ENCODE peak calls at places on chromosomes 3 and 15, in five cellular contexts. G is effector CD4-positive, alpha-beta T cell; U is RCC 7860; B is kidney tubule cell; O is aorta. R is an unnamed sample.

GRCh38 chr15:97545799-97546198 is 414.7 kb upstream of the ARRDC4 start:
- DNase-seq in U (no peak), G (no peak), O (no peak), B (no peak), R (no peak)

GRCh38 chr3:166809520-166809919 is 570.6 kb downstream of the ZBBX start:
- DNase-seq in B (no peak), G (no peak), U (no peak), O (no peak), R (no peak)

GRCh38 chr3:46359748-46360509 is 6.0 kb downstream of the CCR2 start:
- DNase-seq in U (peak; percentile 11), G (no peak), O (no peak), B (peak; percentile 81), R (peak; percentile 23)

GRCh38 chr3:45440562-45440961 is 52.2 kb downstream of the LARS2 start:
- DNase-seq in O (no peak), G (no peak), B (no peak), U (no peak), R (no peak)

GRCh38 chr3:94568041-94568440 is 505.2 kb downstream of the NSUN3 start:
- DNase-seq in G (no peak), U (no peak), B (no peak), O (no peak), R (no peak)

GRCh38 chr3:76812649-76813048 is 227.2 kb upstream of the ROBO2 start:
- DNase-seq in O (no peak), U (no peak), G (no peak), B (no peak), R (no peak)

GRCh38 chr3:50381315-50381714 is 22.0 kb upstream of the TMEM115 start:
- DNase-seq in U (no peak), B (no peak), O (no peak), G (no peak), R (no peak)

GRCh38 chr15:42392309-42393024 is 33.2 kb downstream of the CAPN3 start:
- DNase-seq in U (no peak), O (no peak), B (no peak), G (no peak), R (peak; percentile 70)

GRCh38 chr15:83605595-83605994 is 48.3 kb upstream of the ADAMTSL3 start:
- DNase-seq in U (no peak), B (no peak), O (no peak), G (no peak), R (no peak)

GRCh38 chr15:69758291-69758771 is 305.7 kb downstream of the RPLP1 start:
- DNase-seq in U (no peak), G (no peak), B (no peak), O (no peak), R (peak; percentile 65)

GRCh38 chr3:45034612-45035252 is 8.6 kb downstream of the CLEC3B start:
- DNase-seq in U (no peak), G (no peak), B (no peak), O (peak; percentile 91), R (no peak)

GRCh38 chr3:126147147-126147931 is 33.0 kb downstream of the ALDH1L1 start:
- DNase-seq in B (no peak), G (no peak), U (no peak), O (no peak), R (no peak)

GRCh38 chr3:108223928-108224327 is 1.7 kb upstream of the IFT57 start:
- DNase-seq in U (no peak), B (no peak), G (no peak), O (no peak), R (no peak)

GRCh38 chr3:38121832-38122461 is 15.0 kb downstream of the ACAA1 start:
- DNase-seq in O (no peak), B (no peak), U (no peak), G (no peak), R (no peak)

GRCh38 chr3:128804017-128804816 is 75.2 kb upstream of the ACAD9 start:
- DNase-seq in G (peak; percentile 37), O (no peak), U (peak; percentile 51), B (peak; percentile 49), R (peak; percentile 58)

GRCh38 chr15:84947947-84948830 is 33.5 kb upstream of the PDE8A start:
- DNase-seq in O (peak; percentile 80), G (no peak), U (peak; percentile 64), B (peak; percentile 91), R (peak; percentile 78)

GRCh38 chr15:39031596-39031995 is 467.0 kb upstream of the RASGRP1 start:
- DNase-seq in O (no peak), B (no peak), G (no peak), U (no peak), R (no peak)

GRCh38 chr15:78092111-78093041 is at the start of gene SH2D7:
- DNase-seq in G (no peak), U (no peak), B (no peak), O (peak; percentile 30), R (no peak)

GRCh38 chr3:15205934-15206661 is at the start of gene CAPN7:
- DNase-seq in U (peak; percentile 79), G (peak; percentile 91), B (peak; percentile 96), O (peak; percentile 96), R (peak; percentile 76)

GRCh38 chr3:120595788-120596115 is 384 bp upstream of the NDUFB4 start:
- DNase-seq in G (no peak), B (no peak), U (no peak), O (no peak), R (no peak)

GRCh38 chr3:192467230-192468186 is 259.8 kb downstream of the FGF12 start:
- DNase-seq in B (peak; percentile 61), G (peak; percentile 12), O (no peak), U (peak; percentile 30), R (peak; percentile 56)

GRCh38 chr15:58472821-58473581 is 41.2 kb downstream of the LIPC start:
- DNase-seq in G (peak; percentile 27), U (peak; percentile 51), B (peak; percentile 87), O (no peak), R (peak; percentile 64)

GRCh38 chr3:147521646-147522045 is 112.5 kb downstream of the ZIC1 start:
- DNase-seq in G (no peak), O (no peak), U (no peak), B (no peak), R (no peak)

GRCh38 chr3:116270053-116270452 is 175.2 kb downstream of the LSAMP start:
- DNase-seq in G (no peak), O (no peak), U (no peak), B (no peak), R (no peak)

GRCh38 chr3:71504250-71505036 is 79.1 kb downstream of the FOXP1 start:
- DNase-seq in B (peak; percentile 98), G (peak; percentile 20), U (peak; percentile 96), O (no peak), R (peak; percentile 96)

GRCh38 chr15:93428135-93428534 is 339.1 kb upstream of the RGMA start:
- DNase-seq in U (no peak), B (peak; percentile 61), O (no peak), G (no peak), R (peak; percentile 57)

GRCh38 chr15:66946578-66947164 is 118.7 kb upstream of the SMAD3 start:
- DNase-seq in G (peak; percentile 61), O (peak; percentile 68), U (peak; percentile 59), B (peak; percentile 69), R (peak; percentile 55)

GRCh38 chr3:10516835-10517465 is 11.6 kb upstream of the ATP2B2 start:
- DNase-seq in O (peak; percentile 29), G (no peak), B (no peak), U (no peak), R (no peak)

GRCh38 chr3:48598323-48599076 is 3.4 kb upstream of the COL7A1 start:
- DNase-seq in B (peak; percentile 55), O (peak; percentile 78), G (no peak), U (no peak), R (peak; percentile 82)

GRCh38 chr3:50138266-50139230 is 16.6 kb upstream of the SEMA3F start:
- DNase-seq in O (no peak), G (no peak), U (no peak), B (peak; percentile 53), R (peak; percentile 52)

GRCh38 chr15:56782306-56782705 is 49.0 kb upstream of the ZNF280D start:
- DNase-seq in U (no peak), G (no peak), B (no peak), O (no peak), R (no peak)

GRCh38 chr3:16060945-16061344 is 113.5 kb upstream of the GALNT15 start:
- DNase-seq in U (peak; percentile 69), O (peak; percentile 72), G (no peak), B (peak; percentile 86), R (peak; percentile 78)

GRCh38 chr3:183131735-183132134 is 30.8 kb downstream of the LAMP3 start:
- DNase-seq in U (no peak), O (no peak), B (no peak), G (no peak), R (no peak)

GRCh38 chr15:78893538-78893937 is 20.8 kb downstream of the MORF4L1 start:
- DNase-seq in U (no peak), O (no peak), B (no peak), G (no peak), R (no peak)

GRCh38 chr3:30682434-30683155 is 76.2 kb downstream of the TGFBR2 start:
- DNase-seq in O (no peak), G (no peak), B (no peak), U (no peak), R (no peak)

GRCh38 chr3:123080864-123081562 is 14.2 kb downstream of the PDIA5 start:
- DNase-seq in G (no peak), B (no peak), O (no peak), U (no peak), R (no peak)

GRCh38 chr3:127395663-127396320 is 107.9 kb upstream of the PRR20G start:
- DNase-seq in U (no peak), O (no peak), G (no peak), B (no peak), R (no peak)

GRCh38 chr15:100767002-100767825 is 112.4 kb upstream of the ALDH1A3 start:
- DNase-seq in O (no peak), U (no peak), G (no peak), B (no peak), R (no peak)

GRCh38 chr3:122952509-122952908 is 75.1 kb downstream of the SEMA5B start:
- DNase-seq in O (no peak), G (no peak), B (peak; percentile 74), U (peak; percentile 44), R (peak; percentile 78)

R was measured in renal cortical epithelial cell.